ENCODE peak calls at places on chromosomes 12 and 14, in six cellular contexts. F is OCI-LY7, H is iPS DF 19.7, T is Right ventricle myocardium inferior, Q is tibial artery, R is AG04450. S is an unnamed sample.

GRCh38 chr12:79482323-79482722 is 208.4 kb downstream of the PAWR start:
- DNase-seq in H (peak; percentile 15), T (no peak), Q (no peak), R (no peak), F (no peak), S (no peak)

GRCh38 chr14:97723834-97724770 is 926.9 kb downstream of the VRK1 start:
- DNase-seq in Q (no peak), R (no peak), T (no peak), F (no peak), H (no peak), S (no peak)

GRCh38 chr12:55072093-55072492 is 52.3 kb downstream of the NEUROD4 start:
- DNase-seq in Q (no peak), H (no peak), T (peak; percentile 67), R (no peak), F (peak; percentile 82), S (no peak)

GRCh38 chr12:111298583-111299436 is 70.1 kb downstream of the PHETA1 start:
- DNase-seq in T (no peak), H (peak; percentile 40), F (peak; percentile 62), Q (no peak), R (peak; percentile 6), S (peak; percentile 15)

GRCh38 chr14:63513756-63514155 is 29.4 kb downstream of the PPP2R5E start:
- DNase-seq in T (no peak), Q (no peak), F (no peak), H (no peak), R (no peak), S (no peak)

GRCh38 chr12:40054554-40055226 is 51.2 kb downstream of the SLC2A13 start:
- DNase-seq in F (no peak), T (no peak), Q (peak; percentile 69), R (peak; percentile 15), H (no peak), S (peak; percentile 73)

GRCh38 chr12:46547421-46548340 is 175.1 kb upstream of the SLC38A2 start:
- DNase-seq in F (no peak), T (no peak), H (no peak), R (no peak), Q (no peak), S (no peak)

GRCh38 chr12:109833307-109834189 is at the start of gene TRPV4:
- DNase-seq in T (peak; percentile 11), F (no peak), Q (no peak), H (no peak), R (no peak), S (no peak)

GRCh38 chr12:18935371-18935965 is 194.1 kb upstream of the PLEKHA5 start:
- DNase-seq in H (no peak), R (no peak), F (no peak), T (no peak), Q (no peak), S (peak; percentile 44)

GRCh38 chr12:5745251-5745888 is 199.7 kb downstream of the ANO2 start:
- DNase-seq in T (peak; percentile 66), R (peak; percentile 20), Q (peak; percentile 74), H (peak; percentile 56), F (peak; percentile 64), S (no peak)

GRCh38 chr14:78612666-78613065 is 442.5 kb downstream of the NRXN3 start:
- DNase-seq in F (no peak), Q (no peak), T (no peak), R (no peak), H (no peak), S (peak; percentile 3)

GRCh38 chr12:48818831-48819590 is 715 bp downstream of the CACNB3 start:
- DNase-seq in Q (no peak), H (no peak), F (peak; percentile 37), T (no peak), R (no peak), S (no peak)

GRCh38 chr14:91231446-91231845 is 13.1 kb downstream of the GPR68 start:
- DNase-seq in T (no peak), H (no peak), Q (no peak), R (no peak), F (no peak), S (no peak)

GRCh38 chr12:56677680-56678079 is 10.4 kb downstream of the PTGES3 start:
- DNase-seq in Q (no peak), R (no peak), F (no peak), H (no peak), T (no peak), S (no peak)

GRCh38 chr12:106239241-106239950 is 8.4 kb downstream of the CKAP4 start:
- DNase-seq in F (no peak), T (no peak), Q (no peak), H (no peak), R (no peak), S (no peak)